ENCODE peak calls at places on chromosomes 5 and 9, in seven cellular contexts. One of them, this sample, is unnamed.

GRCh38 chr5:1008451-1009358 is at the start of gene NKD2:
- DNase-seq in mucosa of descending colon: peak
- DNase-seq in pancreas: peak
- DNase-seq in neural crest cell: peak
- DNase-seq in AG04450: no peak
- DNase-seq in HFFc6: no peak
- DNase-seq in astrocyte of the spinal cord: no peak
- DNase-seq in this sample: no peak

GRCh38 chr5:158755221-158755620 is 344.5 kb downstream of the EBF1 start:
- DNase-seq in mucosa of descending colon: no peak
- DNase-seq in astrocyte of the spinal cord: no peak
- DNase-seq in HFFc6: no peak
- DNase-seq in neural crest cell: no peak
- DNase-seq in AG04450: no peak
- DNase-seq in pancreas: no peak
- DNase-seq in this sample: no peak

GRCh38 chr9:21967707-21968106 is 26.5 kb downstream of the CDKN2A start:
- DNase-seq in mucosa of descending colon: no peak
- DNase-seq in astrocyte of the spinal cord: no peak
- DNase-seq in neural crest cell: no peak
- DNase-seq in pancreas: no peak
- DNase-seq in AG04450: no peak
- DNase-seq in HFFc6: no peak
- DNase-seq in this sample: no peak

GRCh38 chr5:43215073-43215631 is 23.1 kb downstream of the NIM1K start:
- DNase-seq in neural crest cell: no peak
- DNase-seq in AG04450: no peak
- DNase-seq in pancreas: no peak
- DNase-seq in HFFc6: peak
- DNase-seq in astrocyte of the spinal cord: no peak
- DNase-seq in mucosa of descending colon: no peak
- DNase-seq in this sample: peak

GRCh38 chr9:113222482-113222841 is 1.1 kb downstream of the SLC31A1 start:
- DNase-seq in neural crest cell: no peak
- DNase-seq in HFFc6: no peak
- DNase-seq in mucosa of descending colon: no peak
- DNase-seq in pancreas: peak
- DNase-seq in AG04450: no peak
- DNase-seq in astrocyte of the spinal cord: no peak
- DNase-seq in this sample: peak

GRCh38 chr5:133409210-133409674 is 203.1 kb downstream of the FSTL4 start:
- DNase-seq in pancreas: no peak
- DNase-seq in HFFc6: no peak
- DNase-seq in neural crest cell: no peak
- DNase-seq in astrocyte of the spinal cord: no peak
- DNase-seq in mucosa of descending colon: no peak
- DNase-seq in AG04450: no peak
- DNase-seq in this sample: no peak

GRCh38 chr9:108673386-108673785 is 182.4 kb downstream of the ACTL7B start:
- DNase-seq in AG04450: no peak
- DNase-seq in neural crest cell: no peak
- DNase-seq in pancreas: no peak
- DNase-seq in mucosa of descending colon: no peak
- DNase-seq in HFFc6: no peak
- DNase-seq in astrocyte of the spinal cord: no peak
- DNase-seq in this sample: peak

GRCh38 chr9:28260331-28260730 is 687.0 kb upstream of the C9orf72 start:
- DNase-seq in AG04450: no peak
- DNase-seq in astrocyte of the spinal cord: no peak
- DNase-seq in pancreas: no peak
- DNase-seq in HFFc6: no peak
- DNase-seq in neural crest cell: no peak
- DNase-seq in mucosa of descending colon: no peak
- DNase-seq in this sample: no peak

GRCh38 chr5:135234242-135235000 is 164.6 kb downstream of the MACROH2A1 start:
- DNase-seq in neural crest cell: no peak
- DNase-seq in mucosa of descending colon: no peak
- DNase-seq in AG04450: no peak
- DNase-seq in pancreas: no peak
- DNase-seq in HFFc6: no peak
- DNase-seq in astrocyte of the spinal cord: no peak
- DNase-seq in this sample: no peak

GRCh38 chr5:145718956-145719355 is 116.2 kb downstream of the PRELID2 start:
- DNase-seq in HFFc6: peak
- DNase-seq in neural crest cell: no peak
- DNase-seq in mucosa of descending colon: no peak
- DNase-seq in astrocyte of the spinal cord: peak
- DNase-seq in AG04450: peak
- DNase-seq in pancreas: no peak
- DNase-seq in this sample: peak

GRCh38 chr5:134527961-134528424 is 2.5 kb downstream of the JADE2 start:
- DNase-seq in astrocyte of the spinal cord: no peak
- DNase-seq in mucosa of descending colon: no peak
- DNase-seq in AG04450: no peak
- DNase-seq in HFFc6: no peak
- DNase-seq in pancreas: peak
- DNase-seq in neural crest cell: no peak
- DNase-seq in this sample: no peak

GRCh38 chr9:89674667-89675402 is 70.0 kb downstream of the GADD45G start:
- DNase-seq in pancreas: no peak
- DNase-seq in mucosa of descending colon: peak
- DNase-seq in AG04450: no peak
- DNase-seq in HFFc6: no peak
- DNase-seq in astrocyte of the spinal cord: no peak
- DNase-seq in neural crest cell: peak
- DNase-seq in this sample: no peak

GRCh38 chr9:72979405-72980100 is 26.7 kb upstream of the ALDH1A1 start:
- DNase-seq in HFFc6: no peak
- DNase-seq in astrocyte of the spinal cord: no peak
- DNase-seq in AG04450: no peak
- DNase-seq in pancreas: no peak
- DNase-seq in mucosa of descending colon: no peak
- DNase-seq in neural crest cell: no peak
- DNase-seq in this sample: peak

GRCh38 chr5:178839319-178839704 is 20.4 kb upstream of the ZNF354B start:
- DNase-seq in astrocyte of the spinal cord: no peak
- DNase-seq in AG04450: no peak
- DNase-seq in mucosa of descending colon: no peak
- DNase-seq in pancreas: peak
- DNase-seq in HFFc6: peak
- DNase-seq in neural crest cell: peak
- DNase-seq in this sample: peak

GRCh38 chr5:108382784-108383358 is 973 bp upstream of the FBXL17 start:
- DNase-seq in pancreas: no peak
- DNase-seq in mucosa of descending colon: no peak
- DNase-seq in neural crest cell: peak
- DNase-seq in AG04450: no peak
- DNase-seq in astrocyte of the spinal cord: no peak
- DNase-seq in HFFc6: peak
- DNase-seq in this sample: no peak

GRCh38 chr5:144328505-144328904 is 157.8 kb downstream of the KCTD16 start:
- DNase-seq in mucosa of descending colon: no peak
- DNase-seq in astrocyte of the spinal cord: no peak
- DNase-seq in neural crest cell: no peak
- DNase-seq in HFFc6: no peak
- DNase-seq in pancreas: no peak
- DNase-seq in AG04450: no peak
- DNase-seq in this sample: no peak

GRCh38 chr5:115579747-115580173 is 22.5 kb downstream of the TICAM2 start:
- DNase-seq in astrocyte of the spinal cord: peak
- DNase-seq in neural crest cell: no peak
- DNase-seq in AG04450: no peak
- DNase-seq in mucosa of descending colon: no peak
- DNase-seq in pancreas: no peak
- DNase-seq in HFFc6: peak
- DNase-seq in this sample: peak

GRCh38 chr9:134455951-134456739 is 129.9 kb downstream of the RXRA start:
- DNase-seq in AG04450: peak
- DNase-seq in astrocyte of the spinal cord: peak
- DNase-seq in HFFc6: peak
- DNase-seq in neural crest cell: no peak
- DNase-seq in mucosa of descending colon: peak
- DNase-seq in pancreas: no peak
- DNase-seq in this sample: peak

GRCh38 chr5:101626572-101626971 is 669.5 kb downstream of the SLCO4C1 start:
- DNase-seq in neural crest cell: no peak
- DNase-seq in HFFc6: no peak
- DNase-seq in AG04450: no peak
- DNase-seq in astrocyte of the spinal cord: no peak
- DNase-seq in pancreas: no peak
- DNase-seq in mucosa of descending colon: no peak
- DNase-seq in this sample: no peak

GRCh38 chr5:89451263-89451662 is 568.3 kb upstream of the MEF2C start:
- DNase-seq in pancreas: no peak
- DNase-seq in mucosa of descending colon: no peak
- DNase-seq in HFFc6: no peak
- DNase-seq in neural crest cell: no peak
- DNase-seq in astrocyte of the spinal cord: no peak
- DNase-seq in AG04450: no peak
- DNase-seq in this sample: no peak

GRCh38 chr5:91556-92263 is at the start of gene PLEKHG4B:
- DNase-seq in pancreas: no peak
- DNase-seq in neural crest cell: peak
- DNase-seq in AG04450: no peak
- DNase-seq in astrocyte of the spinal cord: no peak
- DNase-seq in HFFc6: no peak
- DNase-seq in mucosa of descending colon: no peak
- DNase-seq in this sample: no peak

GRCh38 chr9:124256517-124257069 is 1.2 kb upstream of the NEK6 start:
- DNase-seq in neural crest cell: no peak
- DNase-seq in AG04450: no peak
- DNase-seq in HFFc6: peak
- DNase-seq in pancreas: no peak
- DNase-seq in astrocyte of the spinal cord: peak
- DNase-seq in mucosa of descending colon: peak
- DNase-seq in this sample: peak

GRCh38 chr5:31096238-31096865 is 97.1 kb upstream of the CDH6 start:
- DNase-seq in astrocyte of the spinal cord: peak
- DNase-seq in pancreas: no peak
- DNase-seq in neural crest cell: no peak
- DNase-seq in AG04450: peak
- DNase-seq in HFFc6: no peak
- DNase-seq in mucosa of descending colon: no peak
- DNase-seq in this sample: peak

GRCh38 chr5:10825897-10826644 is 65.0 kb upstream of the DAP start:
- DNase-seq in pancreas: no peak
- DNase-seq in AG04450: no peak
- DNase-seq in astrocyte of the spinal cord: no peak
- DNase-seq in HFFc6: no peak
- DNase-seq in neural crest cell: no peak
- DNase-seq in mucosa of descending colon: no peak
- DNase-seq in this sample: no peak
- TF ChIP-seq CTCF in pancreas: no peak
- TF ChIP-seq CTCF in AG04450: no peak
- TF ChIP-seq CTCF in astrocyte of the spinal cord: no peak
- TF ChIP-seq CTCF in HFFc6: peak
- TF ChIP-seq CTCF in neural crest cell: no peak
- TF ChIP-seq CTCF in mucosa of descending colon: no peak
- TF ChIP-seq CTCF in this sample: no peak

GRCh38 chr5:125654392-125654791 is 768.8 kb upstream of the GRAMD2B start:
- DNase-seq in neural crest cell: no peak
- DNase-seq in mucosa of descending colon: no peak
- DNase-seq in astrocyte of the spinal cord: no peak
- DNase-seq in pancreas: no peak
- DNase-seq in HFFc6: no peak
- DNase-seq in AG04450: no peak
- DNase-seq in this sample: no peak
- TF ChIP-seq CTCF in neural crest cell: no peak
- TF ChIP-seq CTCF in mucosa of descending colon: no peak
- TF ChIP-seq CTCF in astrocyte of the spinal cord: no peak
- TF ChIP-seq CTCF in pancreas: no peak
- TF ChIP-seq CTCF in HFFc6: no peak
- TF ChIP-seq CTCF in AG04450: no peak
- TF ChIP-seq CTCF in this sample: no peak

GRCh38 chr9:121447341-121447834 is 52.3 kb downstream of the GGTA1 start:
- DNase-seq in HFFc6: peak
- DNase-seq in pancreas: no peak
- DNase-seq in neural crest cell: no peak
- DNase-seq in mucosa of descending colon: no peak
- DNase-seq in astrocyte of the spinal cord: peak
- DNase-seq in AG04450: peak
- DNase-seq in this sample: no peak

GRCh38 chr9:121450241-121450640 is 49.4 kb downstream of the GGTA1 start:
- DNase-seq in pancreas: no peak
- DNase-seq in neural crest cell: no peak
- DNase-seq in HFFc6: no peak
- DNase-seq in AG04450: no peak
- DNase-seq in astrocyte of the spinal cord: no peak
- DNase-seq in mucosa of descending colon: no peak
- DNase-seq in this sample: no peak

GRCh38 chr9:121441163-121441562 is 58.5 kb downstream of the GGTA1 start:
- DNase-seq in astrocyte of the spinal cord: no peak
- DNase-seq in neural crest cell: no peak
- DNase-seq in mucosa of descending colon: no peak
- DNase-seq in pancreas: no peak
- DNase-seq in AG04450: no peak
- DNase-seq in HFFc6: no peak
- DNase-seq in this sample: no peak

GRCh38 chr9:121449786-121450185 is 49.9 kb downstream of the GGTA1 start:
- DNase-seq in AG04450: no peak
- DNase-seq in astrocyte of the spinal cord: no peak
- DNase-seq in neural crest cell: no peak
- DNase-seq in HFFc6: no peak
- DNase-seq in pancreas: no peak
- DNase-seq in mucosa of descending colon: no peak
- DNase-seq in this sample: no peak

GRCh38 chr9:121445986-121446385 is 53.7 kb downstream of the GGTA1 start:
- DNase-seq in AG04450: no peak
- DNase-seq in astrocyte of the spinal cord: no peak
- DNase-seq in HFFc6: no peak
- DNase-seq in neural crest cell: no peak
- DNase-seq in pancreas: no peak
- DNase-seq in mucosa of descending colon: no peak
- DNase-seq in this sample: peak
- TF ChIP-seq CTCF in AG04450: no peak
- TF ChIP-seq CTCF in astrocyte of the spinal cord: no peak
- TF ChIP-seq CTCF in HFFc6: peak
- TF ChIP-seq CTCF in neural crest cell: no peak
- TF ChIP-seq CTCF in pancreas: no peak
- TF ChIP-seq CTCF in mucosa of descending colon: no peak
- TF ChIP-seq CTCF in this sample: no peak

DNA sequence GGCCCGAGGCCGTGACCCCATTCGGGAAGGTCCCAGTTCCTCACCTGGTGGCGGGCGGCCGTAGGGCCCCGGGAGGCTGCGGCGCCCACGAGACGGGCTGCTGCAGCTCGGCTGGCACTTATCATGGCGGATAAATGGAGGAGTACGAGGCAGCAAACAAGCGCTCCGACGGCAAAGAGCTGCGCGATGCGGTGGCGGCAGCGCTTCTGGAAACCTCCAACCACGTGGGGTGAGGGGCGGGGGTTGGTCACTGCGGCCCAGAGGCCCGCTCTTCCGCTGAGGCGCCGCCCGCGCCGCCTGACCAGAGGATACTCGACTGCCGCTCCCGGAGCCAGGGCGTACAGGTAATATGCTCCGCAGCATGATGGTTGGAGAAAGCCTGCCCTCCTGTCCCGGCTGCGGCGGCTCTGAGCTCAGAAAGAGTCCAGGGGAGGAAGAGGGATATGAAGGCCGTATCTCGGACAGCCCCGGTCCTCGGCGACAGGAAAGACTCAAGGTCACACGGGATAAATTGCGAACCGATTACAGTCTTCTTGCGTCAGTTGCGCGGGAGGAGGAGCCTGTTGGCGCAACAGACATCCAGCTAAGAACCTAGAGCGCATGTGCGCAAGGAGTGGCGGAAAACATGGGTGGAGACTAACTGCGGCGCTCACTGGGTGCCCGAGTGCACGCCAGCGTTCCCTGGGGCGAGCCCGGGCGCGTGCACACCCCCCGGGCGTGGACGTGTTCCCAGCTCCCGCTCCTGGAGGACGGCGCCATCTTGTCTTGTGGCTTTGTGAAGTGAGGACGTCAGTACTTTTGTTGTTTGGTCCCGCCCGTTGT is at the start of gene HSPA9:
- DNase-seq in astrocyte of the spinal cord: peak
- DNase-seq in neural crest cell: peak
- DNase-seq in HFFc6: peak
- DNase-seq in pancreas: peak
- DNase-seq in AG04450: peak
- DNase-seq in mucosa of descending colon: peak
- DNase-seq in this sample: peak
- TF ChIP-seq CTCF in astrocyte of the spinal cord: no peak
- TF ChIP-seq CTCF in neural crest cell: peak
- TF ChIP-seq CTCF in HFFc6: no peak
- TF ChIP-seq CTCF in pancreas: no peak
- TF ChIP-seq CTCF in AG04450: no peak
- TF ChIP-seq CTCF in mucosa of descending colon: no peak
- TF ChIP-seq CTCF in this sample: no peak

This sample was measured in MCF 10A.